ENCODE peak calls at places on chromosomes 6 and 20, in five cellular contexts. W, L, N, B and Z are unnamed samples. For H3K9me3 and H3K4me1, the result is how much of the 10 kb centered on the place peaks cover.

GRCh38 chr20:19492937-19493336 is 265.1 kb upstream of the RIN2 start:
- DNase-seq in W (no peak), B (no peak), N (no peak), L (no peak), Z (no peak)

GRCh38 chr6:116015983-116016382 is 44.7 kb downstream of the FRK start:
- DNase-seq in B (no peak), L (no peak), W (no peak), N (no peak), Z (peak)

GRCh38 chr6:414447-414846 is 22.9 kb downstream of the IRF4 start:
- DNase-seq in L (no peak), B (no peak), W (no peak), N (no peak), Z (no peak)

GRCh38 chr6:37125779-37126553 is 44.0 kb upstream of the PIM1 start:
- DNase-seq in L (no peak), B (peak), W (peak), N (no peak), Z (no peak)

GRCh38 chr20:45926731-45927070 is 7.8 kb upstream of the PCIF1 start:
- DNase-seq in N (no peak), W (no peak), B (no peak), L (no peak), Z (no peak)

GRCh38 chr6:35776364-35777215 is at the start of gene CLPSL2:
- DNase-seq in W (peak), B (no peak), L (no peak), N (no peak), Z (no peak)

GRCh38 chr6:10146723-10147451 is 268.0 kb downstream of the TFAP2A start:
- DNase-seq in L (no peak), W (peak), N (no peak), B (no peak), Z (peak)

GRCh38 chr6:89239338-89239737 is 22.2 kb upstream of the GABRR1 start:
- DNase-seq in L (no peak), B (peak), W (peak), N (no peak), Z (no peak)

GRCh38 chr20:1741309-1742048 is 83.9 kb upstream of the SIRPG start:
- DNase-seq in L (no peak), N (no peak), B (no peak), W (no peak), Z (peak)

GRCh38 chr20:17936306-17936790 is 32.2 kb downstream of the SNX5 start:
- DNase-seq in W (peak), B (no peak), N (no peak), L (no peak), Z (no peak)

GRCh38 chr6:108526739-108527174 is 34.0 kb upstream of the FOXO3 start:
- DNase-seq in B (peak), N (no peak), W (peak), L (no peak), Z (peak)

GRCh38 chr20:49583669-49584417 is 15.9 kb upstream of the PTGIS start:
- DNase-seq in W (peak), N (peak), L (peak), B (peak), Z (peak)

GRCh38 chr6:133705071-133705470 is 183.8 kb upstream of the TCF21 start:
- DNase-seq in L (no peak), W (peak), B (no peak), N (no peak), Z (no peak)

GRCh38 chr20:61805365-61805764 is 260.3 kb downstream of the TAF4 start:
- DNase-seq in B (no peak), N (no peak), W (no peak), L (no peak), Z (no peak)

DNA sequence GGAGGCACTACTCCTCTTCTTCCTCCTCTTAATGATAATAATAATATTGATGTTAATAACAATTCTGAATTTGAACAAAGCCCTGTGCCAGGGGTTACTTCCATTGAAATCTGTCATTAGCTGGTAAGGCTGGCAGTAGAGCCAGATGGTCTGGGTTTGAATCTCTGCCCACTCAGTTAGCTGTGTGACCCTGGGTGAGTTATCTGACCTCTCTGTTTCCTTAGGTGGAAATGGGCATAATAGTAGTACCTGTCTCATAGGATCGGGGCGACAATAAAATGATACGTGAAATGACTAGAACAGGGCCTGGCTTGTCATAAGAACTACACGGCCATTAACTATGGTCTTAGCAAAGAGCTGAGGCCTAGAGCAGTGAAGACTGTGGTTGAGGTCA is 44.7 kb downstream of the KIAA1755 start:
- DNase-seq in N (no peak), B (no peak), W (no peak), L (no peak), Z (no peak)
- H3K27ac ChIP-seq in N (no peak), B (no peak), W (no peak), L (no peak), Z (no peak)

GRCh38 chr6:15642276-15642675 is 20.6 kb downstream of the DTNBP1 start:
- DNase-seq in N (no peak), W (peak), L (no peak), B (no peak), Z (no peak)
- H3K9me3 ChIP-seq in N (under half), W (under half), L (under half), B (under half), Z (under half)

GRCh38 chr6:3912366-3913076 is 63.3 kb downstream of the FAM50B start:
- DNase-seq in N (no peak), W (no peak), L (no peak), B (peak), Z (no peak)
- H3K4me1 ChIP-seq in N (under half), W (under half), L (under half), B (half or more), Z (under half)

GRCh38 chr6:144797881-144798589 is 512.9 kb downstream of the UTRN start:
- DNase-seq in W (peak), L (no peak), B (peak), N (no peak), Z (no peak)
- H3K27ac ChIP-seq in W (no peak), L (no peak), B (peak), N (no peak), Z (no peak)

DNA sequence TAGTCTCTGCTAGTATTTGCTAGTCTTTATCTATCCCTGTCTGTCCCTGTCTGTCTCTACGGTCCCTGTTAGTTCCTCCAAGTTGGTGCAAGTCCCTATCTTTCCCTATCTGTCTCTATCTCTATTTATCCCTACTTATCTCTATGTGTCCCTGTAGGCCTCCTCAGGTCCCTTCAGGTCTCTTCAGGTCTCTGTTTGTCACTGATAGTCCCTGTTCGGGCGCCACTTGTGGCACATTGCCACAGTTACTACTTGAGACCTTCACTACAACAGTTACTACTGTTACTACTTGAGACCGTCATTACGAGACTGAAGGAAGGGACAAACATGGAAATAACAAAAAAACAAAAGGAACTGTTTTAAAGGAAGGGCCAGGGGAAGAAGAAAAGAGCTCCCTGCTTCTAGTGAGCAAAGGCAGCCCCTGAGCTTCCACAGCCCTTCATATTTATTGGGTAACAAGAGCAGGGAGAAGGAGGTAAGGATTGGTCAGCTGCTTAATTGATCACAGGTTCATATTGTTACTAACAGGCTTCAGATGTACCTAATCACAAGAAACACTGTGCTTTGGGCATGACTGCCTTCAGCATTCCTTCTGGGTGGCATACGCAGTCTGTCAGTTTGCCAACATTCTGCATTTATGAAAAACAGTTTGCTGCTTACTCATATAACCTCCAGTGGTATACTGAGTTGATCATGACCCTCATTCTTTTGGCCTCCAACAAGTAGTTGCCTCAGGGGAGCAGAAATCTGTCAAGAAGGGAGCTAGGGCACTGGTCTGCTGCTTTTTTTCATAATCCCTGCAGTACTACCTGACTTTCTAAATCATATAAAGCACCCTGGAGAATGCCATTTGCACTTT is 8.4 kb downstream of the EPB41L2 start:
- DNase-seq in L (no peak), W (no peak), B (no peak), N (no peak), Z (no peak)
- H3K9me3 ChIP-seq in L (under half), W (under half), B (under half), N (under half), Z (under half)

GRCh38 chr6:118770835-118771234 is 119.4 kb upstream of the CEP85L start:
- DNase-seq in W (no peak), N (no peak), B (no peak), L (no peak), Z (no peak)

GRCh38 chr6:118771253-118771652 is 119.9 kb upstream of the CEP85L start:
- DNase-seq in B (no peak), W (no peak), N (no peak), L (no peak), Z (no peak)

GRCh38 chr6:118768904-118769325 is 117.5 kb upstream of the CEP85L start:
- DNase-seq in N (no peak), W (no peak), L (no peak), B (no peak), Z (no peak)

GRCh38 chr6:118770112-118770788 is 118.9 kb upstream of the CEP85L start:
- DNase-seq in L (no peak), B (no peak), W (no peak), N (no peak), Z (no peak)

DNA sequence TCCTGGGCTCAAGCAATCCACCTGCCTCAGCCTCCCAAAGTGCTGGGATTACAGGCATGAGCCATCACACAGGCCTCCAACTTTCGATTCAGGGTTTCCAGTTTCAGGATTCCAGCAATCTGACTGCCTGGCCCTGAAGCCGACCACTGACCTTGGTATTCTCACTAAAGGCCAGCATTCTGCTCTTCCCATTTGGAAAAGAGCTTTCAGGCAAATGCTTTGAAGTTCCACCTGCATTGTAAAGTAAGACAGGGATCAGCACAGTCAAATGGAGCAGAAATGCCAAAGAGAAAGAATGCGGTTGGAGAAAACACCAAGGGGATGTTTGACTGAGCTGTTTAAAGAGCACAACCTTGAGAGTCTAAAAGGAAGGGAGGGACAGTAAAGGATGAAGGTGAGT is 117.0 kb upstream of the CEP85L start:
- DNase-seq in L (no peak), B (no peak), N (no peak), W (no peak), Z (no peak)
- H3K4me1 ChIP-seq in L (under half), B (under half), N (under half), W (under half), Z (under half)